ENCODE peak calls at places on chromosome 4, in seven cellular contexts. One of them, this sample, is unnamed.

GRCh38 chr4:183801460-183802168 is 103.5 kb upstream of the STOX2 start:
- DNase-seq in mesendoderm: peak; percentile 37
- DNase-seq in neuronal stem cell: no peak
- DNase-seq in H1: no peak
- DNase-seq in IMR-90: no peak
- DNase-seq in trophoblast cell: no peak
- DNase-seq in mesenchymal stem cell: no peak
- DNase-seq in this sample: peak; percentile 51

GRCh38 chr4:186948361-186949291 is 225.0 kb upstream of the FAT1 start:
- DNase-seq in IMR-90: peak; percentile 83
- DNase-seq in H1: no peak
- DNase-seq in trophoblast cell: peak; percentile 87
- DNase-seq in neuronal stem cell: no peak
- DNase-seq in mesenchymal stem cell: peak; percentile 85
- DNase-seq in mesendoderm: peak; percentile 74
- DNase-seq in this sample: peak; percentile 68

GRCh38 chr4:1582227-1582626 is 101.9 kb downstream of the FAM53A start:
- DNase-seq in trophoblast cell: no peak
- DNase-seq in H1: no peak
- DNase-seq in IMR-90: no peak
- DNase-seq in neuronal stem cell: no peak
- DNase-seq in mesendoderm: no peak
- DNase-seq in mesenchymal stem cell: no peak
- DNase-seq in this sample: no peak

GRCh38 chr4:40546506-40546905 is 83.2 kb downstream of the RBM47 start:
- DNase-seq in mesenchymal stem cell: no peak
- DNase-seq in trophoblast cell: no peak
- DNase-seq in H1: no peak
- DNase-seq in neuronal stem cell: no peak
- DNase-seq in mesendoderm: no peak
- DNase-seq in IMR-90: no peak
- DNase-seq in this sample: no peak

GRCh38 chr4:94621491-94622080 is 136.2 kb upstream of the BMPR1B start:
- DNase-seq in mesenchymal stem cell: peak; percentile 57
- DNase-seq in IMR-90: peak; percentile 61
- DNase-seq in H1: no peak
- DNase-seq in neuronal stem cell: peak; percentile 23
- DNase-seq in trophoblast cell: peak; percentile 78
- DNase-seq in mesendoderm: peak; percentile 33
- DNase-seq in this sample: no peak

GRCh38 chr4:48976007-48976406 is 10.1 kb upstream of the CWH43 start:
- DNase-seq in mesendoderm: no peak
- DNase-seq in IMR-90: no peak
- DNase-seq in H1: no peak
- DNase-seq in trophoblast cell: no peak
- DNase-seq in mesenchymal stem cell: no peak
- DNase-seq in neuronal stem cell: no peak
- DNase-seq in this sample: no peak

GRCh38 chr4:184330008-184330400 is 112.3 kb upstream of the ENPP6 start:
- DNase-seq in mesenchymal stem cell: no peak
- DNase-seq in H1: no peak
- DNase-seq in IMR-90: peak; percentile 40
- DNase-seq in neuronal stem cell: no peak
- DNase-seq in trophoblast cell: peak; percentile 26
- DNase-seq in mesendoderm: no peak
- DNase-seq in this sample: no peak

GRCh38 chr4:182143822-182144620 is 99.2 kb upstream of the TENM3 start:
- DNase-seq in mesendoderm: peak; percentile 91
- DNase-seq in IMR-90: peak; percentile 83
- DNase-seq in H1: no peak
- DNase-seq in trophoblast cell: peak; percentile 72
- DNase-seq in mesenchymal stem cell: peak; percentile 18
- DNase-seq in neuronal stem cell: peak; percentile 78
- DNase-seq in this sample: peak; percentile 80

GRCh38 chr4:29467044-29467717 is 1253.0 kb upstream of the PCDH7 start:
- DNase-seq in H1: no peak
- DNase-seq in mesenchymal stem cell: peak; percentile 46
- DNase-seq in neuronal stem cell: no peak
- DNase-seq in trophoblast cell: no peak
- DNase-seq in mesendoderm: peak; percentile 33
- DNase-seq in IMR-90: peak; percentile 12
- DNase-seq in this sample: no peak

GRCh38 chr4:57501715-57502114 is 391.5 kb upstream of the IGFBP7 start:
- DNase-seq in neuronal stem cell: no peak
- DNase-seq in trophoblast cell: peak; percentile 77
- DNase-seq in mesendoderm: peak; percentile 84
- DNase-seq in H1: no peak
- DNase-seq in mesenchymal stem cell: peak; percentile 3
- DNase-seq in IMR-90: peak; percentile 6
- DNase-seq in this sample: no peak

GRCh38 chr4:101670370-101670769 is 120.2 kb upstream of the BANK1 start:
- DNase-seq in trophoblast cell: no peak
- DNase-seq in neuronal stem cell: no peak
- DNase-seq in mesenchymal stem cell: no peak
- DNase-seq in H1: no peak
- DNase-seq in IMR-90: no peak
- DNase-seq in mesendoderm: no peak
- DNase-seq in this sample: no peak

GRCh38 chr4:122329876-122330595 is 48.8 kb upstream of the ADAD1 start:
- DNase-seq in trophoblast cell: peak; percentile 84
- DNase-seq in IMR-90: peak; percentile 56
- DNase-seq in neuronal stem cell: no peak
- DNase-seq in mesenchymal stem cell: peak; percentile 45
- DNase-seq in mesendoderm: peak; percentile 20
- DNase-seq in H1: no peak
- DNase-seq in this sample: no peak

GRCh38 chr4:174672276-174672675 is 150.0 kb upstream of the HPGD start:
- DNase-seq in neuronal stem cell: no peak
- DNase-seq in H1: no peak
- DNase-seq in mesendoderm: no peak
- DNase-seq in IMR-90: no peak
- DNase-seq in mesenchymal stem cell: peak; percentile 4
- DNase-seq in trophoblast cell: peak; percentile 12
- DNase-seq in this sample: no peak

GRCh38 chr4:177301127-177301639 is 8.5 kb upstream of the NEIL3 start:
- DNase-seq in mesenchymal stem cell: no peak
- DNase-seq in mesendoderm: no peak
- DNase-seq in neuronal stem cell: no peak
- DNase-seq in IMR-90: no peak
- DNase-seq in trophoblast cell: no peak
- DNase-seq in H1: no peak
- DNase-seq in this sample: no peak

GRCh38 chr4:13984996-13985780 is 357.7 kb upstream of the BOD1L1 start:
- DNase-seq in mesendoderm: no peak
- DNase-seq in IMR-90: peak; percentile 50
- DNase-seq in mesenchymal stem cell: no peak
- DNase-seq in trophoblast cell: no peak
- DNase-seq in neuronal stem cell: no peak
- DNase-seq in H1: no peak
- DNase-seq in this sample: no peak

GRCh38 chr4:169815606-169816005 is 57.9 kb upstream of the HPF1 start:
- DNase-seq in neuronal stem cell: no peak
- DNase-seq in mesenchymal stem cell: no peak
- DNase-seq in IMR-90: peak; percentile 13
- DNase-seq in mesendoderm: no peak
- DNase-seq in trophoblast cell: no peak
- DNase-seq in H1: no peak
- DNase-seq in this sample: no peak

GRCh38 chr4:98656443-98656842 is 2.0 kb downstream of the TSPAN5 start:
- DNase-seq in trophoblast cell: no peak
- DNase-seq in H1: no peak
- DNase-seq in neuronal stem cell: no peak
- DNase-seq in IMR-90: no peak
- DNase-seq in mesenchymal stem cell: no peak
- DNase-seq in mesendoderm: no peak
- DNase-seq in this sample: no peak

GRCh38 chr4:1490011-1490905 is 84.0 kb upstream of the NKX1-1 start:
- DNase-seq in mesendoderm: no peak
- DNase-seq in IMR-90: no peak
- DNase-seq in neuronal stem cell: no peak
- DNase-seq in H1: no peak
- DNase-seq in mesenchymal stem cell: no peak
- DNase-seq in trophoblast cell: no peak
- DNase-seq in this sample: no peak

GRCh38 chr4:85961887-85962286 is 398.0 kb downstream of the MAPK10 start:
- DNase-seq in mesenchymal stem cell: no peak
- DNase-seq in H1: no peak
- DNase-seq in IMR-90: no peak
- DNase-seq in mesendoderm: no peak
- DNase-seq in neuronal stem cell: no peak
- DNase-seq in trophoblast cell: no peak
- DNase-seq in this sample: no peak

GRCh38 chr4:80365928-80366327 is 30.4 kb downstream of the CFAP299 start:
- DNase-seq in neuronal stem cell: peak; percentile 21
- DNase-seq in trophoblast cell: peak; percentile 77
- DNase-seq in H1: no peak
- DNase-seq in mesendoderm: peak; percentile 63
- DNase-seq in IMR-90: peak; percentile 76
- DNase-seq in mesenchymal stem cell: peak; percentile 59
- DNase-seq in this sample: peak; percentile 62

GRCh38 chr4:184536881-184537248 is 62.5 kb upstream of the IRF2 start:
- DNase-seq in mesenchymal stem cell: no peak
- DNase-seq in trophoblast cell: no peak
- DNase-seq in mesendoderm: peak; percentile 41
- DNase-seq in H1: no peak
- DNase-seq in neuronal stem cell: no peak
- DNase-seq in IMR-90: no peak
- DNase-seq in this sample: no peak

GRCh38 chr4:3771167-3771809 is 5.1 kb downstream of the ADRA2C start:
- DNase-seq in trophoblast cell: no peak
- DNase-seq in mesendoderm: no peak
- DNase-seq in H1: no peak
- DNase-seq in IMR-90: no peak
- DNase-seq in mesenchymal stem cell: no peak
- DNase-seq in neuronal stem cell: no peak
- DNase-seq in this sample: no peak

GRCh38 chr4:71186566-71187398 is 152.0 kb upstream of the SLC4A4 start:
- DNase-seq in mesendoderm: peak; percentile 62
- DNase-seq in IMR-90: peak; percentile 53
- DNase-seq in mesenchymal stem cell: peak; percentile 60
- DNase-seq in H1: no peak
- DNase-seq in trophoblast cell: peak; percentile 52
- DNase-seq in neuronal stem cell: peak; percentile 51
- DNase-seq in this sample: peak; percentile 63

GRCh38 chr4:145619639-145619996 is 433 bp downstream of the MMAA start:
- DNase-seq in mesenchymal stem cell: peak; percentile 66
- DNase-seq in IMR-90: peak; percentile 57
- DNase-seq in H1: no peak
- DNase-seq in trophoblast cell: peak; percentile 47
- DNase-seq in neuronal stem cell: no peak
- DNase-seq in mesendoderm: no peak
- DNase-seq in this sample: no peak

GRCh38 chr4:98570160-98570797 is 88.1 kb downstream of the TSPAN5 start:
- DNase-seq in neuronal stem cell: no peak
- DNase-seq in IMR-90: no peak
- DNase-seq in H1: no peak
- DNase-seq in mesenchymal stem cell: no peak
- DNase-seq in trophoblast cell: no peak
- DNase-seq in mesendoderm: no peak
- DNase-seq in this sample: no peak

GRCh38 chr4:25938251-25939186 is 24.5 kb downstream of the SMIM20 start:
- DNase-seq in trophoblast cell: no peak
- DNase-seq in mesenchymal stem cell: peak; percentile 70
- DNase-seq in neuronal stem cell: no peak
- DNase-seq in mesendoderm: no peak
- DNase-seq in H1: no peak
- DNase-seq in IMR-90: peak; percentile 77
- DNase-seq in this sample: no peak

GRCh38 chr4:38332699-38333098 is 331.3 kb upstream of the KLF3 start:
- DNase-seq in neuronal stem cell: no peak
- DNase-seq in mesendoderm: no peak
- DNase-seq in trophoblast cell: no peak
- DNase-seq in IMR-90: no peak
- DNase-seq in mesenchymal stem cell: no peak
- DNase-seq in H1: no peak
- DNase-seq in this sample: no peak
- H2BK5ac ChIP-seq in neuronal stem cell: no peak overlapping the region
- H2BK5ac ChIP-seq in mesendoderm: no peak overlapping the region
- H2BK5ac ChIP-seq in trophoblast cell: no peak overlapping the region
- H2BK5ac ChIP-seq in IMR-90: no peak overlapping the region
- H2BK5ac ChIP-seq in mesenchymal stem cell: no peak overlapping the region
- H2BK5ac ChIP-seq in H1: no peak overlapping the region
- H2BK5ac ChIP-seq in this sample: no peak overlapping the region

GRCh38 chr4:106195435-106195950 is 120.5 kb downstream of the TBCK start:
- DNase-seq in mesendoderm: peak; percentile 8
- DNase-seq in trophoblast cell: no peak
- DNase-seq in IMR-90: no peak
- DNase-seq in neuronal stem cell: no peak
- DNase-seq in H1: no peak
- DNase-seq in mesenchymal stem cell: no peak
- DNase-seq in this sample: no peak

GRCh38 chr4:106201373-106201772 is 114.6 kb downstream of the TBCK start:
- DNase-seq in mesenchymal stem cell: peak; percentile 35
- DNase-seq in trophoblast cell: peak; percentile 10
- DNase-seq in mesendoderm: peak; percentile 14
- DNase-seq in H1: no peak
- DNase-seq in neuronal stem cell: no peak
- DNase-seq in IMR-90: peak; percentile 12
- DNase-seq in this sample: no peak
- H3K79me1 ChIP-seq in mesenchymal stem cell: no peaks in the 10 kb centered on the region
- H3K79me1 ChIP-seq in trophoblast cell: no peaks in the 10 kb centered on the region
- H3K79me1 ChIP-seq in mesendoderm: no peaks in the 10 kb centered on the region
- H3K79me1 ChIP-seq in H1: no peaks in the 10 kb centered on the region
- H3K79me1 ChIP-seq in neuronal stem cell: no peaks in the 10 kb centered on the region
- H3K79me1 ChIP-seq in IMR-90: no peaks in the 10 kb centered on the region
- H3K79me1 ChIP-seq in this sample: no peaks in the 10 kb centered on the region

GRCh38 chr4:105605493-105605892 is 53.1 kb downstream of the ARHGEF38 start:
- DNase-seq in mesendoderm: peak; percentile 96
- DNase-seq in mesenchymal stem cell: peak; percentile 39
- DNase-seq in IMR-90: peak; percentile 17
- DNase-seq in trophoblast cell: peak; percentile 41
- DNase-seq in H1: no peak
- DNase-seq in neuronal stem cell: no peak
- DNase-seq in this sample: no peak
- H3K4me1 ChIP-seq in mesendoderm: peaks cover 3% of the 10 kb centered on the region
- H3K4me1 ChIP-seq in mesenchymal stem cell: no peaks in the 10 kb centered on the region
- H3K4me1 ChIP-seq in IMR-90: no peaks in the 10 kb centered on the region
- H3K4me1 ChIP-seq in trophoblast cell: no peaks in the 10 kb centered on the region
- H3K4me1 ChIP-seq in H1: no peaks in the 10 kb centered on the region
- H3K4me1 ChIP-seq in neuronal stem cell: no peaks in the 10 kb centered on the region
- H3K4me1 ChIP-seq in this sample: no peaks in the 10 kb centered on the region

DNA sequence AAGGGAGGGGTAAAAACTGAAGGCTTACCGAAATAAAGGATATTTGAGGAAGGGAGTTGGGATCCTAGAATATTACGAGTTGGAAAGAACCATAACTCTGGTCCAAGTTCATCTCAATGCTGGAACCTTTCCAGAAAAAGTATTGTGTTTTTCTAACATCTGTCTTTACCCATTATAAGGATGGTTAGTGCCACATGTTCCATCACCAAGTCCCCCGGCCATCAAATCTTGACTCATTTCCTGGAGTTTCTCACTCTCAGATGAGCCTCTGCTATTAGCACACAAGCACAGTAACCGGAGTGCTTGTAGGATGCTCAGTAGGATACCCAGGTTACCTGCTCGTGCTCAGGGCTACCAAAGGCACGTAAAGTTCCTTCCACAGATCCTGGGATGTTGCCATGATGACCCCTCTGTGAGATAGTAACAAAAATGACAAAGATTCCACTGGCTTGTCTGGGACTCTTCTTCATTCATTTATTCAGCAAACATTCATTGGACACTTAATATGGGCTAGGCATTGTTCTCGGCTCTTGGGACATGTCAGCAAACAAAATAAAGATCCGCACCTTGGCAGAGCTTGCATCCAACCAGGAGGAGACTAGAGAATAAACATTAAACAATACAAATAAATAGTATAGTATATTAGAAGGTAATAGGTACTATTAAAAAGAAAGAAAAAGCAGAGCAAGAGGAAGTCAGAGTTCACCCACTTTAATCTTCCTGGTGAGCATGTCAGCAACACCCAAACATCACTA is 36.3 kb downstream of the PKD2 start:
- DNase-seq in mesendoderm: no peak
- DNase-seq in mesenchymal stem cell: no peak
- DNase-seq in H1: no peak
- DNase-seq in neuronal stem cell: no peak
- DNase-seq in IMR-90: no peak
- DNase-seq in trophoblast cell: no peak
- DNase-seq in this sample: no peak
- H2BK5ac ChIP-seq in mesendoderm: no peak overlapping the region
- H2BK5ac ChIP-seq in mesenchymal stem cell: no peak overlapping the region
- H2BK5ac ChIP-seq in H1: no peak overlapping the region
- H2BK5ac ChIP-seq in neuronal stem cell: no peak overlapping the region
- H2BK5ac ChIP-seq in IMR-90: no peak overlapping the region
- H2BK5ac ChIP-seq in trophoblast cell: no peak overlapping the region
- H2BK5ac ChIP-seq in this sample: no peak overlapping the region

This sample was measured in H9.